ENCODE peak calls at places on chromosome 15, in ten cellular contexts. K is RWPE1, S is uterus, P is fibroblast of lung, J is WERI-Rb-1, I is GM06990, R is astrocyte of the spinal cord, T is B cell, A is GM10248, Y is A549. V is an unnamed sample.

GRCh38 chr15:36960179-36960946 is 140.0 kb downstream of the MEIS2 start:
- DNase-seq in A (no peak), K (no peak), P (no peak), R (no peak), I (no peak), T (no peak), Y (no peak), J (no peak), S (no peak), V (no peak)

GRCh38 chr15:32029862-32030781 is at the start of gene CHRNA7:
- DNase-seq in R (peak), T (no peak), Y (peak), S (peak), I (peak), J (peak), A (peak), P (peak), K (peak), V (peak)

GRCh38 chr15:67176195-67176971 is 78.1 kb downstream of the AAGAB start:
- DNase-seq in S (no peak), A (no peak), T (no peak), I (no peak), J (peak), K (no peak), R (no peak), Y (no peak), P (no peak), V (no peak)

GRCh38 chr15:89937365-89938355 is 24.9 kb upstream of the ARPIN start:
- DNase-seq in R (no peak), S (no peak), T (no peak), J (no peak), Y (no peak), P (peak), K (no peak), A (no peak), I (no peak), V (no peak)

GRCh38 chr15:64693134-64693533 is 82.3 kb downstream of the RBPMS2 start:
- DNase-seq in I (no peak), A (no peak), Y (no peak), T (no peak), K (no peak), P (peak), R (peak), S (peak), J (no peak), V (no peak)

GRCh38 chr15:69648215-69648614 is 195.6 kb downstream of the RPLP1 start:
- DNase-seq in Y (no peak), I (no peak), J (no peak), A (no peak), R (no peak), P (no peak), K (no peak), S (no peak), T (no peak), V (no peak)

GRCh38 chr15:77762747-77763146 is 130.0 kb upstream of the LINGO1 start:
- DNase-seq in P (no peak), Y (no peak), I (no peak), K (no peak), S (no peak), T (no peak), A (no peak), R (no peak), J (no peak), V (no peak)

GRCh38 chr15:74209560-74209958 is 7.0 kb upstream of the STRA6 start:
- DNase-seq in A (no peak), R (no peak), J (no peak), P (no peak), K (no peak), S (no peak), I (no peak), T (no peak), Y (no peak), V (no peak)

GRCh38 chr15:75360391-75360790 is 8.0 kb downstream of the MAN2C1 start:
- DNase-seq in I (no peak), P (no peak), R (no peak), S (no peak), A (no peak), K (no peak), J (no peak), T (no peak), Y (no peak), V (no peak)

GRCh38 chr15:94322141-94322540 is 90.8 kb downstream of the MCTP2 start:
- DNase-seq in Y (no peak), J (no peak), I (no peak), T (no peak), R (no peak), P (peak), A (no peak), K (no peak), S (no peak), V (no peak)

GRCh38 chr15:69852482-69853275 is 245.0 kb downstream of the TLE3 start:
- DNase-seq in Y (no peak), J (no peak), P (peak), I (no peak), K (no peak), R (peak), T (no peak), S (no peak), A (no peak), V (no peak)

GRCh38 chr15:50051811-50052419 is 67.1 kb downstream of the ATP8B4 start:
- DNase-seq in Y (peak), R (peak), J (peak), K (peak), P (peak), A (peak), S (peak), T (no peak), I (no peak), V (peak)

GRCh38 chr15:78455749-78456148 is 17.7 kb downstream of the IREB2 start:
- DNase-seq in I (no peak), R (no peak), Y (no peak), S (no peak), T (no peak), A (no peak), P (peak), K (no peak), J (no peak), V (no peak)

GRCh38 chr15:30953183-30953582 is 38.2 kb downstream of the MTMR10 start:
- DNase-seq in Y (no peak), T (no peak), A (no peak), S (no peak), K (no peak), I (no peak), R (no peak), P (no peak), J (no peak), V (no peak)

GRCh38 chr15:81176291-81176893 is 20.3 kb upstream of the IL16 start:
- DNase-seq in I (no peak), R (no peak), P (no peak), T (no peak), K (no peak), J (no peak), Y (no peak), S (no peak), A (no peak), V (no peak)

GRCh38 chr15:99708563-99708962 is 24.7 kb downstream of the LYSMD4 start:
- DNase-seq in S (peak), P (peak), J (no peak), K (peak), A (no peak), T (no peak), I (no peak), Y (peak), R (peak), V (no peak)

GRCh38 chr15:82263350-82263749 is 732 bp downstream of the SAXO2 start:
- DNase-seq in K (peak), Y (peak), R (no peak), S (no peak), J (no peak), I (no peak), T (no peak), A (no peak), P (no peak), V (no peak)

GRCh38 chr15:50414624-50415023 is 9.6 kb upstream of the USP8 start:
- DNase-seq in S (no peak), J (no peak), T (no peak), P (no peak), K (no peak), A (no peak), Y (no peak), R (no peak), I (no peak), V (no peak)

GRCh38 chr15:47484119-47484518 is 233.2 kb upstream of the SEMA6D start:
- DNase-seq in T (no peak), K (no peak), S (no peak), J (no peak), I (no peak), A (no peak), P (peak), R (peak), Y (no peak), V (no peak)

GRCh38 chr15:64460737-64461576 is 579 bp downstream of the ZNF609 start:
- DNase-seq in R (peak), S (peak), J (peak), T (no peak), Y (peak), A (peak), K (peak), P (peak), I (peak), V (peak)

GRCh38 chr15:51267714-51268105 is 70.7 kb downstream of the CYP19A1 start:
- DNase-seq in A (no peak), Y (peak), I (no peak), S (no peak), P (no peak), J (no peak), K (peak), R (no peak), T (no peak), V (no peak)

GRCh38 chr15:37100109-37100873 is at the start of gene MEIS2:
- DNase-seq in T (no peak), A (peak), Y (peak), J (peak), S (peak), R (peak), I (peak), K (peak), P (peak), V (peak)

GRCh38 chr15:25862087-25862468 is 1.0 kb downstream of the ATP10A start:
- DNase-seq in R (no peak), T (no peak), I (no peak), P (peak), Y (no peak), J (no peak), S (no peak), K (no peak), A (no peak), V (no peak)

GRCh38 chr15:47997170-47997569 is 123.6 kb upstream of the SLC24A5 start:
- DNase-seq in Y (no peak), A (no peak), T (no peak), S (no peak), R (no peak), I (no peak), J (no peak), P (no peak), K (no peak), V (no peak)

GRCh38 chr15:22988811-22989210 is 8.6 kb upstream of the CYFIP1 start:
- DNase-seq in A (no peak), S (no peak), I (no peak), R (no peak), Y (no peak), T (no peak), J (no peak), K (no peak), P (no peak), V (no peak)

GRCh38 chr15:35963316-35963715 is 417.4 kb upstream of the DPH6 start:
- DNase-seq in J (no peak), Y (no peak), T (no peak), K (no peak), S (no peak), A (no peak), P (no peak), R (no peak), I (no peak), V (no peak)

GRCh38 chr15:63791236-63791635 is 42.5 kb downstream of the HERC1 start:
- DNase-seq in R (peak), J (no peak), I (no peak), T (no peak), Y (no peak), P (peak), S (no peak), K (no peak), A (no peak), V (no peak)

GRCh38 chr15:75070674-75071073 is 47.3 kb downstream of the PPCDC start:
- DNase-seq in R (no peak), A (no peak), J (no peak), I (no peak), P (no peak), S (no peak), K (no peak), T (no peak), Y (no peak), V (no peak)

GRCh38 chr15:58010983-58011382 is 54.5 kb downstream of the ALDH1A2 start:
- DNase-seq in T (no peak), A (no peak), J (no peak), I (no peak), P (no peak), R (peak), Y (no peak), S (no peak), K (no peak), V (no peak)

GRCh38 chr15:74178326-74179100 is 5.0 kb downstream of the ISLR start:
- DNase-seq in Y (no peak), R (no peak), A (no peak), K (no peak), T (no peak), I (no peak), S (peak), P (no peak), J (no peak), V (no peak)

GRCh38 chr15:88440021-88440420 is 27.2 kb downstream of the MRPL46 start:
- DNase-seq in I (no peak), T (no peak), J (no peak), A (no peak), R (peak), Y (no peak), S (no peak), P (peak), K (peak), V (no peak)

GRCh38 chr15:51243774-51244173 is 94.6 kb downstream of the CYP19A1 start:
- DNase-seq in Y (no peak), I (no peak), J (no peak), P (peak), T (no peak), A (no peak), K (peak), S (no peak), R (peak), V (no peak)

GRCh38 chr15:70376031-70376928 is 278.6 kb upstream of the TLE3 start:
- DNase-seq in P (no peak), R (no peak), S (no peak), T (no peak), I (no peak), K (no peak), J (no peak), Y (no peak), A (no peak), V (no peak)

GRCh38 chr15:43519207-43519606 is 1.8 kb downstream of the MAP1A start:
- DNase-seq in P (no peak), I (no peak), S (no peak), J (no peak), A (no peak), Y (no peak), T (no peak), R (no peak), K (no peak), V (no peak)

GRCh38 chr15:62549345-62549970 is 384.4 kb upstream of the C2CD4B start:
- DNase-seq in Y (peak), J (peak), R (peak), P (no peak), S (no peak), K (peak), A (peak), T (no peak), I (no peak), V (peak)

GRCh38 chr15:96181873-96182301 is 148.6 kb upstream of the NR2F2 start:
- DNase-seq in Y (no peak), J (no peak), R (peak), A (no peak), T (no peak), P (peak), S (peak), I (no peak), K (no peak), V (no peak)

GRCh38 chr15:55969582-55969981 is 23.8 kb downstream of the NEDD4 start:
- DNase-seq in I (no peak), K (no peak), T (no peak), P (no peak), J (no peak), R (no peak), A (no peak), Y (no peak), S (no peak), V (no peak)
- TF ChIP-seq CTCF in I (no peak), K (no peak), T (no peak), P (no peak), J (no peak), R (no peak), A (no peak), Y (no peak), S (no peak), V (no peak)

GRCh38 chr15:34342737-34343575 is at the start of the genes NOP10 and NUTM1:
- DNase-seq in P (peak), Y (peak), R (peak), S (peak), K (peak), J (peak), T (peak), A (peak), I (peak), V (peak)
- TF ChIP-seq CTCF in P (peak), Y (peak), R (peak), S (peak), K (peak), J (peak), T (peak), A (peak), I (peak), V (peak)

GRCh38 chr15:53713218-53713617 is 46.2 kb downstream of the WDR72 start:
- DNase-seq in A (no peak), J (no peak), K (no peak), T (no peak), P (no peak), S (no peak), R (no peak), I (no peak), Y (no peak), V (no peak)

GRCh38 chr15:53721334-53722087 is 38.0 kb downstream of the WDR72 start:
- DNase-seq in I (no peak), S (no peak), Y (no peak), T (no peak), K (no peak), R (no peak), J (no peak), P (no peak), A (no peak), V (no peak)

GRCh38 chr15:53716909-53717878 is 42.3 kb downstream of the WDR72 start:
- DNase-seq in A (no peak), I (no peak), Y (no peak), R (peak), P (no peak), S (no peak), T (no peak), K (peak), J (peak), V (no peak)
- TF ChIP-seq CTCF in A (peak), I (peak), Y (peak), R (peak), P (no peak), S (no peak), T (peak), K (peak), J (peak), V (no peak)

GRCh38 chr15:42156266-42156922 is at the start of gene PLA2G4F:
- DNase-seq in T (no peak), A (no peak), S (no peak), Y (no peak), K (no peak), R (no peak), P (no peak), J (no peak), I (no peak), V (no peak)
- TF ChIP-seq CTCF in T (no peak), A (no peak), S (no peak), Y (no peak), K (no peak), R (no peak), P (no peak), J (no peak), I (no peak), V (no peak)

GRCh38 chr15:40925495-40925862 is 3.7 kb upstream of the DLL4 start:
- DNase-seq in S (no peak), T (no peak), J (no peak), I (no peak), Y (no peak), K (no peak), P (no peak), A (no peak), R (no peak), V (no peak)

GRCh38 chr15:40926659-40927496 is 2.3 kb upstream of the DLL4 start:
- DNase-seq in R (no peak), Y (no peak), T (no peak), A (no peak), K (no peak), P (no peak), S (no peak), J (no peak), I (no peak), V (no peak)

GRCh38 chr15:40927497-40928346 is 1.4 kb upstream of the DLL4 start:
- DNase-seq in I (no peak), S (no peak), R (no peak), J (peak), P (no peak), A (no peak), K (no peak), T (no peak), Y (no peak), V (peak)

GRCh38 chr15:40928351-40928974 is 677 bp upstream of the DLL4 start:
- DNase-seq in K (no peak), P (no peak), A (no peak), I (no peak), R (no peak), J (peak), S (no peak), T (no peak), Y (no peak), V (no peak)

DNA sequence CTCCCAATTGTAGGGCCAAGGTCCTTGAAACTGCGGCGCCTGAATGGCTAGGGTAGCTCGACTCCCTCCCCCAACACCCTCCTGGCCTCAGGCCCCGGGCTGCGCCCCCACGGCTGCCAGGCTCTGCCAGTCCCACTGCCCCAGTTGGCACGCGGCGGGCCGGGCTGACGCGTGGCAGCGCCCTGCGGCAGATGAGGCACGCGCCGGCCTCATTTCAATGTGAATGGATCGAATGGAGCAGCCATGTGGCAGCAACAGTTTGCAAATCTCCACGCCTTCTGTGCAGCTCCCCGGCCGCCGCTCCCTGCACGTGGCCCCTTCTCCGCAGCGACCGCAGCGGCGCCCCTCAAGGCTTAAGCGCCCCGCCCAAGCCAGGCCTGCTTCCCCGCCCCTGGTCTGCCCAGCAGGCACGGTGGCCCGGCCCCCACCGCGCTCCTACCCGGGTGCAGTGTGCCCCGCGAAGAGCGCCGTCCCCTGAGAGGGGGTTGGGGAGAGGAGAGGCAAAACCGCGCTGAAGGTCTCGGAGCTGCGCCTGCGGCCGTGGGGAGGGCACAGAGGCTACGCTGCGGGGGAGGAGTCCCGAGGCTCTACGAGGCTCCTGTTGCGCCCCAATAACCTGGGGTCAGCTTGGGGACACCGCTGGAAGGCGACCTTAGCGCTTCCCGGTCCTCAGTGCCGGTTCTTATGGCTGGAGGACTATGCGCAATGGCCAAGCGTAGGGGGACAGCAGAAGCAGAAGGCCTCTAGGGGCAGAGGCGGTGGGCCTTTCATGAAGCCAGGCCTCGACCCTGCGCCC is 3.1 kb upstream of the DLL4 start:
- DNase-seq in A (no peak), I (no peak), T (no peak), Y (no peak), J (peak), K (no peak), R (no peak), S (no peak), P (peak), V (no peak)
- TF ChIP-seq CTCF in A (no peak), I (no peak), T (no peak), Y (no peak), J (no peak), K (no peak), R (no peak), S (no peak), P (no peak), V (no peak)